ENCODE peak calls at places on chromosomes 4 and X, in four cellular contexts. One of them, this sample, is unnamed.

GRCh38 chr4:141501931-141502330 is 134.5 kb upstream of the IL15 start:
- DNase-seq in psoas muscle: no peak
- DNase-seq in BJ: no peak
- DNase-seq in endothelial cell: no peak
- DNase-seq in this sample: no peak

GRCh38 chr4:81651500-81651899 is 179.8 kb upstream of the RASGEF1B start:
- DNase-seq in BJ: no peak
- DNase-seq in endothelial cell: no peak
- DNase-seq in psoas muscle: no peak
- DNase-seq in this sample: no peak

GRCh38 chr4:113496698-113497097 is 264.8 kb downstream of the CAMK2D start:
- DNase-seq in endothelial cell: no peak
- DNase-seq in psoas muscle: no peak
- DNase-seq in BJ: no peak
- DNase-seq in this sample: no peak

GRCh38 chr4:141643557-141643956 is 7.2 kb downstream of the IL15 start:
- DNase-seq in psoas muscle: no peak
- DNase-seq in endothelial cell: no peak
- DNase-seq in BJ: no peak
- DNase-seq in this sample: peak

GRCh38 chr4:176717237-176717636 is 75.5 kb downstream of the VEGFC start:
- DNase-seq in BJ: no peak
- DNase-seq in endothelial cell: no peak
- DNase-seq in psoas muscle: no peak
- DNase-seq in this sample: no peak

GRCh38 chr4:187124311-187124710 is 400.7 kb upstream of the FAT1 start:
- DNase-seq in BJ: no peak
- DNase-seq in endothelial cell: no peak
- DNase-seq in psoas muscle: no peak
- DNase-seq in this sample: no peak

GRCh38 chr4:183411291-183411861 is 33.1 kb upstream of the CDKN2AIP start:
- DNase-seq in psoas muscle: no peak
- DNase-seq in endothelial cell: no peak
- DNase-seq in BJ: no peak
- DNase-seq in this sample: peak

GRCh38 chrX:43703211-43703791 is 47.2 kb downstream of the MAOA start:
- DNase-seq in endothelial cell: no peak
- DNase-seq in BJ: peak
- DNase-seq in psoas muscle: no peak
- DNase-seq in this sample: peak

GRCh38 chr4:15423285-15423711 is 4.5 kb upstream of the C1QTNF7 start:
- DNase-seq in BJ: no peak
- DNase-seq in psoas muscle: no peak
- DNase-seq in endothelial cell: no peak
- DNase-seq in this sample: no peak

GRCh38 chr4:108360857-108361820 is 192.4 kb upstream of the LEF1 start:
- DNase-seq in BJ: peak
- DNase-seq in psoas muscle: no peak
- DNase-seq in endothelial cell: peak
- DNase-seq in this sample: no peak

GRCh38 chr4:53489279-53489889 is 101.9 kb downstream of the LNX1 start:
- DNase-seq in BJ: no peak
- DNase-seq in psoas muscle: no peak
- DNase-seq in endothelial cell: no peak
- DNase-seq in this sample: no peak

GRCh38 chr4:64022560-64022959 is 386.7 kb downstream of the TECRL start:
- DNase-seq in psoas muscle: no peak
- DNase-seq in BJ: no peak
- DNase-seq in endothelial cell: no peak
- DNase-seq in this sample: no peak

GRCh38 chr4:41418444-41418843 is 119.5 kb upstream of the LIMCH1 start:
- DNase-seq in BJ: peak
- DNase-seq in endothelial cell: no peak
- DNase-seq in psoas muscle: peak
- DNase-seq in this sample: peak

GRCh38 chrX:150690126-150690525 is 3.1 kb upstream of the MTMR1 start:
- DNase-seq in endothelial cell: no peak
- DNase-seq in BJ: peak
- DNase-seq in psoas muscle: no peak
- DNase-seq in this sample: no peak

GRCh38 chr4:1336079-1336478 is 10.9 kb upstream of the UVSSA start:
- DNase-seq in psoas muscle: no peak
- DNase-seq in endothelial cell: no peak
- DNase-seq in BJ: no peak
- DNase-seq in this sample: no peak

GRCh38 chr4:2787230-2788100 is 5.4 kb upstream of the SH3BP2 start:
- DNase-seq in psoas muscle: peak
- DNase-seq in endothelial cell: no peak
- DNase-seq in BJ: no peak
- DNase-seq in this sample: no peak

GRCh38 chrX:104136241-104137019 is 20.4 kb downstream of the SLC25A53 start:
- DNase-seq in BJ: no peak
- DNase-seq in psoas muscle: peak
- DNase-seq in endothelial cell: peak
- DNase-seq in this sample: peak

GRCh38 chr4:148112231-148112982 is 329.8 kb downstream of the NR3C2 start:
- DNase-seq in psoas muscle: no peak
- DNase-seq in endothelial cell: no peak
- DNase-seq in BJ: peak
- DNase-seq in this sample: peak

GRCh38 chr4:160631044-160631443 is 1528.2 kb downstream of the RAPGEF2 start:
- DNase-seq in endothelial cell: no peak
- DNase-seq in BJ: no peak
- DNase-seq in psoas muscle: no peak
- DNase-seq in this sample: no peak

GRCh38 chr4:110668463-110669245 is 45.8 kb upstream of the PITX2 start:
- DNase-seq in BJ: no peak
- DNase-seq in endothelial cell: no peak
- DNase-seq in psoas muscle: no peak
- DNase-seq in this sample: no peak

GRCh38 chr4:41575207-41575606 is 37.2 kb downstream of the LIMCH1 start:
- DNase-seq in BJ: no peak
- DNase-seq in psoas muscle: no peak
- DNase-seq in endothelial cell: no peak
- DNase-seq in this sample: no peak

GRCh38 chr4:76623217-76624060 is 188.4 kb downstream of the SHROOM3 start:
- DNase-seq in psoas muscle: no peak
- DNase-seq in endothelial cell: no peak
- DNase-seq in BJ: peak
- DNase-seq in this sample: no peak

GRCh38 chr4:151260526-151260925 is 16.4 kb upstream of the PRSS48 start:
- DNase-seq in psoas muscle: no peak
- DNase-seq in BJ: no peak
- DNase-seq in endothelial cell: no peak
- DNase-seq in this sample: no peak

GRCh38 chr4:60403986-60404385 is 796.1 kb upstream of the ADGRL3 start:
- DNase-seq in endothelial cell: no peak
- DNase-seq in BJ: no peak
- DNase-seq in psoas muscle: no peak
- DNase-seq in this sample: no peak

GRCh38 chrX:121958886-121959285 is 911.5 kb downstream of the GLUD2 start:
- DNase-seq in BJ: no peak
- DNase-seq in endothelial cell: no peak
- DNase-seq in psoas muscle: no peak
- DNase-seq in this sample: no peak

GRCh38 chr4:96675916-96676315 is 836.0 kb downstream of the PDHA2 start:
- DNase-seq in endothelial cell: no peak
- DNase-seq in BJ: no peak
- DNase-seq in psoas muscle: no peak
- DNase-seq in this sample: no peak

GRCh38 chrX:53440631-53441517 is 6.7 kb upstream of the HSD17B10 start:
- DNase-seq in BJ: no peak
- DNase-seq in psoas muscle: peak
- DNase-seq in endothelial cell: peak
- DNase-seq in this sample: no peak

GRCh38 chr4:18106620-18107019 is 85.1 kb upstream of the LCORL start:
- DNase-seq in psoas muscle: no peak
- DNase-seq in endothelial cell: no peak
- DNase-seq in BJ: no peak
- DNase-seq in this sample: no peak

GRCh38 chr4:107541511-107541910 is 178.5 kb downstream of the PAPSS1 start:
- DNase-seq in endothelial cell: no peak
- DNase-seq in BJ: no peak
- DNase-seq in psoas muscle: no peak
- DNase-seq in this sample: no peak

GRCh38 chr4:183610033-183610432 is 49.0 kb downstream of the RWDD4 start:
- DNase-seq in psoas muscle: no peak
- DNase-seq in BJ: no peak
- DNase-seq in endothelial cell: no peak
- DNase-seq in this sample: no peak

GRCh38 chr4:70892086-70892769 is 9.9 kb upstream of the MOB1B start:
- DNase-seq in BJ: no peak
- DNase-seq in psoas muscle: no peak
- DNase-seq in endothelial cell: no peak
- DNase-seq in this sample: no peak

GRCh38 chr4:185020293-185020808 is 2.1 kb downstream of the HELT start:
- DNase-seq in endothelial cell: peak
- DNase-seq in BJ: no peak
- DNase-seq in psoas muscle: no peak
- DNase-seq in this sample: no peak

GRCh38 chr4:138869631-138870030 is 145.9 kb upstream of the NOCT start:
- DNase-seq in BJ: no peak
- DNase-seq in endothelial cell: no peak
- DNase-seq in psoas muscle: no peak
- DNase-seq in this sample: no peak

GRCh38 chr4:138869165-138869564 is 146.4 kb upstream of the NOCT start:
- DNase-seq in endothelial cell: no peak
- DNase-seq in BJ: no peak
- DNase-seq in psoas muscle: no peak
- DNase-seq in this sample: no peak

GRCh38 chr4:138867404-138867803 is 148.2 kb upstream of the NOCT start:
- DNase-seq in BJ: no peak
- DNase-seq in psoas muscle: no peak
- DNase-seq in endothelial cell: no peak
- DNase-seq in this sample: no peak

GRCh38 chr4:138868562-138868961 is 147.0 kb upstream of the NOCT start:
- DNase-seq in psoas muscle: no peak
- DNase-seq in endothelial cell: no peak
- DNase-seq in BJ: no peak
- DNase-seq in this sample: no peak

GRCh38 chr4:138870739-138871633 is 144.6 kb upstream of the NOCT start:
- DNase-seq in psoas muscle: no peak
- DNase-seq in BJ: no peak
- DNase-seq in endothelial cell: peak
- DNase-seq in this sample: no peak
- TF ChIP-seq CTCF in psoas muscle: peak
- TF ChIP-seq CTCF in BJ: peak
- TF ChIP-seq CTCF in endothelial cell: peak
- TF ChIP-seq CTCF in this sample: peak

DNA sequence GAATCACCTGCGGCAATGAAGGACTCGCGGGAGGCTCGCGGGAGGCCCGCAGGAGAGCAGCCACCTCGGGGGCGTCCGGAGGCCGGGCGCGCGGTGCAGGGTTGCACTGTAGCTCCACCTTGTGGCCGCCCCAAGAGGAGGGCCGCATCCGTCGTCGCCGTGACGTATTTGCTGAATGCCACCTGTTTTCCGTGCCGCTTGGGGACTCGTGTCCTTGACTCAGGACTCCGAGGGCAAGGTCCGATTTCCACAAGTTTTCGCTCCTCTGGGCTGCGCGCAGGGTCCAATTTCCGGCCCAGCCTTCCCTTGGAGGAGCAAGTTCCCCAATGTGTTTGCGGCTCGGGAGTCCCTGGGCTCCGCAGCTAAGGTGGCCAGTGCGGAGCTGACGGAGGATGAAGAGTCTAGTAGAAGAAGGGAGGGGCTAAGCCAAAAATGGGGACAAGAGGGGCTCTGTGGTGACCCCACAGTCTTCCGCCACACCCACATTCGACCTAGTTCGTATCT is 10.7 kb upstream of the DLG3 start:
- DNase-seq in endothelial cell: peak
- DNase-seq in BJ: no peak
- DNase-seq in psoas muscle: peak
- DNase-seq in this sample: no peak
- TF ChIP-seq CTCF in endothelial cell: peak
- TF ChIP-seq CTCF in BJ: peak
- TF ChIP-seq CTCF in psoas muscle: peak
- TF ChIP-seq CTCF in this sample: peak

GRCh38 chr4:130309221-130309620 is 1213.3 kb downstream of the C4orf33 start:
- DNase-seq in BJ: no peak
- DNase-seq in psoas muscle: no peak
- DNase-seq in endothelial cell: no peak
- DNase-seq in this sample: no peak

DNA sequence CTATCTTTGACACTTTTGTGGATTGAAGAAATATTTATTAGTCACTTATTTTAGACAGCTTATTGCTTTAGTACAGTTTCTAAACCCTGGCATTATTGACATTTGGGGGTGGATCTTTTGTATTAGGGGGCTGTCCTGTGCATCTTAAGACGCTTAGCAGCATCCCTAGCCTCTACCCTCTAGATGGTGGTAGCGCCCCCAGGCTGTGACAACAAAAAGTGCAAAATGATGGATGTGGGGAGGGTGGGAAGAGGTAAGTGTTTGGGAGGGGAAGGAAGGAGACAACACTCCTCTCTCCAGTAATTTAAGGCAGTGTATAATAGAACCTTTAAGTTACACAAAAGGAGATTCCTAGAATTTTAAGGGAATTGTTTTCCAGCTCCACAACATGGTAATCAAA is 1210.6 kb downstream of the C4orf33 start:
- DNase-seq in endothelial cell: peak
- DNase-seq in BJ: no peak
- DNase-seq in psoas muscle: no peak
- DNase-seq in this sample: no peak
- TF ChIP-seq CTCF in endothelial cell: no peak
- TF ChIP-seq CTCF in BJ: no peak
- TF ChIP-seq CTCF in psoas muscle: no peak
- TF ChIP-seq CTCF in this sample: peak

DNA sequence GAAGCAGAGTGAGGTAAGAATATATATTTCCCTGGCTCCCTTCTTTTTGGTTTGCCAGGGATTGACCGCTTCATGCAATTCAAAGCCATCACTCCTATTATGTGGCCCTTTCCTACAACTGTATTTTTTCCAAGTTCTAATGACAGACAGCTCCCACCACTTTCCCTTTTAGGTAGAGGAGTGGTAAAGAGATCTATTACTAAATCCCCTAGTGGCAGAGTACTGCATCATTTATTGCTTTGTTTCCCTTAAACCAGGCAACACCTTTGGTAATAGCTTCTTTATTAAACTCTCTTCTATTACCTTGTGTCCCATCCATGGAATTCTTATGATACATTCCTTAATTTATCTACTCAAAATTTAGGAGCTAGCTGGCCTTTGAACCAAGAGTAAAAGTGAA is 90.7 kb downstream of the CNOT6L start:
- DNase-seq in BJ: no peak
- DNase-seq in psoas muscle: no peak
- DNase-seq in endothelial cell: no peak
- DNase-seq in this sample: no peak
- TF ChIP-seq CTCF in BJ: no peak
- TF ChIP-seq CTCF in psoas muscle: no peak
- TF ChIP-seq CTCF in endothelial cell: no peak
- TF ChIP-seq CTCF in this sample: no peak

GRCh38 chr4:68489338-68489737 is 42.1 kb downstream of the TMPRSS11E start:
- DNase-seq in psoas muscle: no peak
- DNase-seq in BJ: no peak
- DNase-seq in endothelial cell: no peak
- DNase-seq in this sample: no peak
- TF ChIP-seq CTCF in psoas muscle: no peak
- TF ChIP-seq CTCF in BJ: no peak
- TF ChIP-seq CTCF in endothelial cell: no peak
- TF ChIP-seq CTCF in this sample: no peak

This sample was measured in epithelial cell of proximal tubule.